ENCODE peak calls at places on chromosome 18, in five cellular contexts. C is body of pancreas, Q is lung, P is progenitor cell of endocrine pancreas, F is GM12865. V is an unnamed sample.

GRCh38 chr18:36321636-36322407 is 24.3 kb downstream of the FHOD3 start:
- DNase-seq in Q (peak), C (no peak), F (no peak), P (no peak), V (no peak)

GRCh38 chr18:12008181-12008767 is 27.0 kb downstream of the IMPA2 start:
- DNase-seq in P (no peak), Q (no peak), C (peak), F (no peak), V (no peak)

GRCh38 chr18:39555511-39555910 is 1989.9 kb upstream of the CELF4 start:
- DNase-seq in Q (no peak), P (no peak), C (no peak), F (no peak), V (peak)

GRCh38 chr18:56977284-56977683 is 169.6 kb upstream of the BOD1L2 start:
- DNase-seq in F (no peak), Q (no peak), P (no peak), C (no peak), V (no peak)

GRCh38 chr18:48885951-48886400 is 64.8 kb downstream of the SMAD7 start:
- DNase-seq in Q (no peak), C (no peak), P (no peak), F (no peak), V (no peak)

GRCh38 chr18:50458366-50458765 is 83.5 kb downstream of the SKA1 start:
- DNase-seq in P (no peak), C (no peak), F (no peak), Q (no peak), V (no peak)

GRCh38 chr18:904135-905090 is at the start of gene ADCYAP1:
- DNase-seq in Q (no peak), P (no peak), C (peak), F (no peak), V (peak)

GRCh38 chr18:11031966-11032365 is 117.4 kb downstream of the PIEZO2 start:
- DNase-seq in Q (no peak), F (no peak), C (no peak), P (no peak), V (no peak)

GRCh38 chr18:59660398-59660797 is 36.8 kb downstream of the CCBE1 start:
- DNase-seq in Q (no peak), F (no peak), C (no peak), P (no peak), V (no peak)

GRCh38 chr18:79856119-79857080 is 58.7 kb downstream of the KCNG2 start:
- DNase-seq in P (no peak), C (peak), Q (no peak), F (peak), V (no peak)

GRCh38 chr18:67733094-67733493 is 216.6 kb upstream of the DSEL start:
- DNase-seq in Q (no peak), C (no peak), F (no peak), P (no peak), V (no peak)

GRCh38 chr18:10140928-10141327 is 227.1 kb downstream of the VAPA start:
- DNase-seq in P (no peak), C (peak), Q (no peak), F (no peak), V (no peak)

GRCh38 chr18:8797206-8797605 is 91.8 kb downstream of the MTCL1 start:
- DNase-seq in F (no peak), Q (no peak), P (no peak), C (no peak), V (no peak)

GRCh38 chr18:8754995-8755955 is 49.9 kb downstream of the MTCL1 start:
- DNase-seq in C (no peak), F (peak), Q (no peak), P (no peak), V (no peak)

GRCh38 chr18:3211236-3211992 is 8.4 kb downstream of the MYOM1 start:
- DNase-seq in Q (no peak), P (no peak), C (peak), F (no peak), V (no peak)

GRCh38 chr18:475202-475624 is 25.3 kb downstream of the COLEC12 start:
- DNase-seq in F (no peak), Q (no peak), P (no peak), C (no peak), V (peak)

DNA sequence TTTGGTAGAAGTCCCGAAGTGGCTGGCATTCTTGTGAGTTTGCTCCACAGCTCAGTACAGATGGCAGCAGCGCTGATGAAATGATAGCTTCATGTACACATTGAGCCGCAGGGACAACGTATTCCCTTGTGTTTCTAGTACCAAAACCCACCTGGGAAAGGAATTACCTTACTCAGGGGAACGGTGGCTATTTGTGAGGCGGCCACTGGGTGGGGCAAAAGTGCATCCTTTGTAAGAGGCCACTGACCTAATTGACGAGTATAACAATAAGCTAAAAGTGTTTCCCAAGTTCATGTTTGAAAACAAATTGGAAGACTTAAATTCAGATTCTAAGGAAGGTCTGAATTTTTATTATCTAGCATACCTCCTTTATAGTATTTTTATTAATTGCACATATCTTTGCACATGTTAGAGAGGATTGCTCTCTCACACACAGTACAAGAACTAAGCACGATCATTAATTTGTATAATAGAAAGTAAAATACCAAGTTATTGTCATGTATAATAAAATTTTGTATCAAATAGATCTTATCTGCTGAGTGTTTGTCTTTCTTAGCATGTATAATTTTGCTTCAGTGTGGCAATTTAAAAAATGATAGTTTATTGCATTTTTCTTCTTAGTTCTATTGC is 25.3 kb upstream of the CDH7 start:
- DNase-seq in Q (no peak), C (peak), F (peak), P (peak), V (peak)
- TF ChIP-seq CTCF in Q (no peak), C (peak), F (no peak), P (peak), V (peak)

GRCh38 chr18:61608306-61608705 is 275.1 kb downstream of the CDH20 start:
- DNase-seq in Q (no peak), P (no peak), C (no peak), F (no peak), V (no peak)

GRCh38 chr18:61609131-61609530 is 275.9 kb downstream of the CDH20 start:
- DNase-seq in C (no peak), F (no peak), Q (no peak), P (no peak), V (no peak)

GRCh38 chr18:61616111-61616610 is 276.6 kb downstream of the RNF152 start:
- DNase-seq in P (no peak), C (no peak), Q (no peak), F (no peak), V (no peak)

GRCh38 chr18:61606759-61607158 is 273.5 kb downstream of the CDH20 start:
- DNase-seq in Q (peak), P (no peak), C (peak), F (no peak), V (peak)

GRCh38 chr18:61612517-61612916 is 279.3 kb downstream of the CDH20 start:
- DNase-seq in P (no peak), Q (no peak), C (no peak), F (no peak), V (no peak)
- TF ChIP-seq CTCF in P (no peak), Q (no peak), C (no peak), F (no peak), V (no peak)

GRCh38 chr18:78758496-78758895 is 221.1 kb upstream of the SALL3 start:
- DNase-seq in Q (no peak), F (no peak), P (no peak), C (no peak), V (no peak)

GRCh38 chr18:78751664-78752063 is 228.0 kb upstream of the SALL3 start:
- DNase-seq in F (no peak), P (no peak), C (no peak), Q (no peak), V (no peak)

GRCh38 chr18:78753240-78753639 is 226.4 kb upstream of the SALL3 start:
- DNase-seq in C (no peak), F (no peak), Q (no peak), P (no peak), V (no peak)

GRCh38 chr18:78754311-78755043 is 225.1 kb upstream of the SALL3 start:
- DNase-seq in C (no peak), P (no peak), F (no peak), Q (no peak), V (no peak)

GRCh38 chr18:78757014-78757413 is 222.6 kb upstream of the SALL3 start:
- DNase-seq in Q (no peak), C (no peak), F (no peak), P (no peak), V (no peak)
- TF ChIP-seq CTCF in Q (no peak), C (no peak), F (no peak), P (no peak), V (no peak)

GRCh38 chr18:34809697-34810096 is 99.6 kb downstream of the DTNA start:
- DNase-seq in C (peak), P (no peak), F (peak), Q (peak), V (peak)
- TF ChIP-seq CTCF in C (peak), P (peak), F (peak), Q (no peak), V (peak)

GRCh38 chr18:31241900-31242409 is 76.0 kb upstream of the DSG1 start:
- DNase-seq in P (peak), Q (no peak), C (peak), F (no peak), V (peak)
- TF ChIP-seq CTCF in P (peak), Q (no peak), C (peak), F (no peak), V (peak)

GRCh38 chr18:54503495-54503894 is 87.5 kb upstream of the DYNAP start:
- DNase-seq in C (no peak), F (no peak), Q (no peak), P (no peak), V (no peak)
- TF ChIP-seq CTCF in C (no peak), F (no peak), Q (no peak), P (no peak), V (no peak)

DNA sequence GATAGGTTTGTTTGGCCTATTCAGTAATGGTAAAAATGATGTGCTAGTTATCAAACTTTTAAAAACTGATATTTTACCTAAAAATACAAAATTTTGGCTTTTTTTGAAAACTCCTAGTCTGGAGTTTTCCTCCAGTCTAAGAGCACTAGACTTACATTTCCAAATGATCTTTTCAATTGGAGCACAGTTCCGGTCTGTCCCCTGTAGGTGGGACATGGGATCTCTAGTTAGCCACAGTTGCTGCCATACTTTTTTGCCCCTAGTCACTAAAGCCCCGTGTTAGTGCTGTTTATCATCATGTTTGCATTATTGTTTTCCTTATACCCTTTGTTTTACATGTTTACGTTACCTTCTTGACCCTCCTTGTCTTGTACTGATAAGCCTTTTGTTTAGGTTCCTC is 52.4 kb downstream of the RELCH start:
- DNase-seq in C (no peak), P (no peak), Q (no peak), F (no peak), V (no peak)
- TF ChIP-seq CTCF in C (no peak), P (peak), Q (no peak), F (no peak), V (no peak)

GRCh38 chr18:29434650-29435049 is 1257.7 kb upstream of the CDH2 start:
- DNase-seq in F (no peak), C (no peak), P (no peak), Q (no peak), V (no peak)

GRCh38 chr18:29439398-29439797 is 1262.5 kb upstream of the CDH2 start:
- DNase-seq in F (no peak), Q (no peak), P (no peak), C (no peak), V (no peak)

GRCh38 chr18:29436459-29436858 is 1259.5 kb upstream of the CDH2 start:
- DNase-seq in C (no peak), F (no peak), P (no peak), Q (no peak), V (no peak)
- TF ChIP-seq CTCF in C (no peak), F (no peak), P (peak), Q (no peak), V (peak)

GRCh38 chr18:28794459-28795245 is 617.7 kb upstream of the CDH2 start:
- DNase-seq in C (no peak), Q (no peak), P (no peak), F (no peak), V (no peak)
- TF ChIP-seq CTCF in C (no peak), Q (no peak), P (no peak), F (no peak), V (no peak)

GRCh38 chr18:26457611-26458350 is 90.6 kb downstream of the KCTD1 start:
- DNase-seq in F (no peak), Q (no peak), P (no peak), C (no peak), V (peak)
- TF ChIP-seq CTCF in F (no peak), Q (no peak), P (peak), C (no peak), V (peak)

V was measured in nephron progenitor cell.